ENCODE peak calls at places on chromosomes 7 and 10, in five cellular contexts. R is SK-N-SH, G is GM23248, S is fibroblast of lung, V is HCT116. J is an unnamed sample.

GRCh38 chr7:155441856-155442255 is 16.1 kb upstream of the EN2 start:
- DNase-seq in G (no peak), R (no peak), V (no peak), S (no peak), J (no peak)

GRCh38 chr10:16809074-16809718 is 8.0 kb downstream of the RSU1 start:
- DNase-seq in G (peak; percentile 61), R (peak; percentile 54), V (peak; percentile 31), S (peak; percentile 18), J (peak; percentile 71)

GRCh38 chr10:27745719-27746363 is at the start of gene MKX:
- DNase-seq in V (no peak), S (peak; percentile 56), G (peak; percentile 92), R (peak; percentile 31), J (peak; percentile 93)

GRCh38 chr7:151168022-151168786 is 710 bp upstream of the GBX1 start:
- DNase-seq in R (peak; percentile 91), V (no peak), S (no peak), G (peak; percentile 37), J (peak; percentile 78)

GRCh38 chr10:69696073-69696731 is 66.2 kb downstream of the FAM241B start:
- DNase-seq in R (no peak), G (peak; percentile 91), V (peak; percentile 69), S (peak; percentile 91), J (peak; percentile 55)

GRCh38 chr10:45581497-45582385 is 90.8 kb downstream of the ZFAND4 start:
- DNase-seq in V (no peak), R (no peak), G (peak; percentile 18), S (peak; percentile 23), J (no peak)

GRCh38 chr7:123148813-123149212 is 51.0 kb downstream of the SLC13A1 start:
- DNase-seq in G (no peak), V (no peak), R (no peak), S (no peak), J (no peak)

GRCh38 chr7:47744883-47745282 is 163.0 kb upstream of the TNS3 start:
- DNase-seq in S (no peak), R (no peak), V (no peak), G (no peak), J (no peak)

GRCh38 chr10:82890573-82890972 is 1015.6 kb downstream of the NRG3 start:
- DNase-seq in V (no peak), G (no peak), S (no peak), R (no peak), J (no peak)

GRCh38 chr10:117273980-117274379 is 33.1 kb downstream of the SLC18A2 start:
- DNase-seq in G (no peak), V (no peak), S (no peak), R (no peak), J (no peak)

GRCh38 chr10:117274509-117274908 is 33.6 kb downstream of the SLC18A2 start:
- DNase-seq in R (no peak), V (no peak), G (no peak), S (no peak), J (no peak)

GRCh38 chr10:117272195-117273076 is 31.5 kb downstream of the SLC18A2 start:
- DNase-seq in G (no peak), R (peak; percentile 36), V (no peak), S (no peak), J (no peak)

GRCh38 chr10:117268907-117269306 is 28.0 kb downstream of the SLC18A2 start:
- DNase-seq in R (no peak), G (no peak), V (no peak), S (no peak), J (no peak)

DNA sequence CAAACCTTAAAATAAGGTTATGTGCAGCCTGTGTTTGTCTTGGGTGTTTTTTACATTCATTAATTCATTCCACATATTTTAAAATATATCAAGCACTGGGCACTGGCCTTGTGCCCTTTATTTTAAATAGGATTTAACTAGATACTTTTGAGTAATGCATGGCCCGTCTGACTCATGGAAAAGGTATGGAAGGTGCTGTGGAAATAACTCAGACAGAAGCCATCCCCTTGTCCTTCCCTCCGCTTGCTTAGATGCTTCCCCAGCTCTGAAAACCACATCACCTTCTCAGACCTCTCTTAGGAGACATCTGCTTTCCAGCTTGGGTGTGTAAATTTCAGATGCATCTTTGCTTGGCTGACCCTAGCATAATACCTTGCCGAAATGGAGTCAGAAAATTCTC is 30.5 kb downstream of the SLC18A2 start:
- DNase-seq in S (peak; percentile 36), G (peak; percentile 43), R (no peak), V (peak; percentile 26), J (no peak)
- H3K4me2 ChIP-seq in S (no peak overlapping the region), G (no peak overlapping the region), R (no peak overlapping the region), V (peak overlapping the region; percentile 52), J (no peak overlapping the region)

DNA sequence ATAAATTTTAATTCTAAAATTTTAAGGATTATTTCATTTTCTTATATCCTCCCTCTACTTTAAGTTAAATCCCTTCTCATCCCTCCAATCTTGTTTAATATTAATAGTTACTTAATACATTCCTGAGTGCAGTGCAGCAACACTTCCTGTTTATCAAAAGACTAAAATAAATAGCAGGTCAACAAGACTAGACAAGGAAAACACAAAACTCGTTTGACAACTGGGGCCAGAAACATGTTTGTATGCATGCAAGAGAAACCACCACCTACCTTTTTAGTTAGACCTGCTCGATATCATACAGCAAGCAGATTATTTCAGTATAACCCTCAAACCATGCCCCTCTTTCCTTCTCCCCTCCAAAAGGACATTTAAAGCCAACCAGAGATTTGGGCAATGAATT is 95.8 kb downstream of the PARD3 start:
- DNase-seq in S (no peak), R (no peak), V (no peak), G (no peak), J (no peak)
- H3K4me1 ChIP-seq in S (peaks cover 3% of the 10 kb centered on the region), R (peaks cover 17% of the 10 kb centered on the region), V (peaks cover 44% of the 10 kb centered on the region), G (peaks cover 20% of the 10 kb centered on the region), J (no peaks in the 10 kb centered on the region)

GRCh38 chr7:44847509-44847919 is 373 bp downstream of the H2AZ2 start:
- DNase-seq in G (peak; percentile 93), S (peak; percentile 88), V (peak; percentile 51), R (peak; percentile 94), J (peak; percentile 94)

GRCh38 chr7:44845476-44845875 is 2.4 kb downstream of the H2AZ2 start:
- DNase-seq in S (no peak), R (no peak), G (peak; percentile 13), V (no peak), J (no peak)

GRCh38 chr7:44849277-44850210 is 1.7 kb upstream of the H2AZ2 start:
- DNase-seq in R (no peak), V (no peak), S (peak; percentile 86), G (peak; percentile 47), J (no peak)

GRCh38 chr7:44847920-44848634 is at the start of gene H2AZ2:
- DNase-seq in R (peak; percentile 99), G (peak; percentile 100), S (peak; percentile 100), V (peak; percentile 99), J (peak; percentile 100)

GRCh38 chr7:44846816-44847508 is 925 bp downstream of the H2AZ2 start:
- DNase-seq in G (no peak), R (no peak), V (no peak), S (no peak), J (no peak)
- H2AFZ ChIP-seq in G (peak overlapping the region; percentile 88), R (peak overlapping the region; percentile 63), V (no peak overlapping the region), S (peak overlapping the region; percentile 78), J (peak overlapping the region; percentile 4)

GRCh38 chr7:46080595-46081159 is 159.6 kb upstream of the IGFBP3 start:
- DNase-seq in S (no peak), G (peak; percentile 62), V (no peak), R (no peak), J (no peak)
- H3K4me2 ChIP-seq in S (no peak overlapping the region), G (peak overlapping the region; percentile 25), V (no peak overlapping the region), R (no peak overlapping the region), J (no peak overlapping the region)

DNA sequence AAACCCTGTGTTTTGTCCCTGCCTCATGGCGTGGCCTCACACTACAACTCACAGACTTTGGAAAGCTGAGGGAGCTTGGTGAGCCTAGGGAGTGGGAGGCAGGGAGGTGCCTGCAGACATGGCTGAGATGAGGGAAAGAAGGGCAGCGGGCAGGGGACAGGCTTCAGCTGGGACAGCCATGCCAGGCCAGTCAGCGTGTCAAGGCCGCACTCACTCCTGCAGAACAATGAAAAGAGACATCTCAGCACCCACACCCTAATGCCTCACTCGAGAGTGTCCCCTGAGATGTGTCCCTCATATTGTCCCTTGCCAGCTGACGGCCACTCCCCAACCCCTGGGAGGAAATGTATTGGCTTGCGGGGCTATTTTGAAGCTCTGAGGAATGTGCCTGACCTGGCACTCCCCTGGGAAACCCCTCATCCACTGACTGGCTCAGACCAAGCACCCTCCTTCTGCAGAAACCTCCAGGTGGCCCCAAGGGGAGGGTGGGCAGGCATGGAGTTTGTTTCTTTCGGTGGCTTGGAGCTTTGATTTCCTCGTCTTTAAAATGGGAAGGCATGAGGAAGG is 31.6 kb downstream of the SH3PXD2A start:
- DNase-seq in G (no peak), S (no peak), R (no peak), V (no peak), J (no peak)
- H3K4me1 ChIP-seq in G (no peaks in the 10 kb centered on the region), S (peaks cover 12% of the 10 kb centered on the region), R (peaks cover 32% of the 10 kb centered on the region), V (peaks cover 3% of the 10 kb centered on the region), J (peaks cover 45% of the 10 kb centered on the region)

GRCh38 chr10:100340948-100341847 is 5.8 kb upstream of the SCD start:
- DNase-seq in S (no peak), V (no peak), G (no peak), R (no peak), J (peak; percentile 41)
- H2AFZ ChIP-seq in S (peak overlapping the region; percentile 16), V (no peak overlapping the region), G (no peak overlapping the region), R (no peak overlapping the region), J (peak overlapping the region; percentile 87)

DNA sequence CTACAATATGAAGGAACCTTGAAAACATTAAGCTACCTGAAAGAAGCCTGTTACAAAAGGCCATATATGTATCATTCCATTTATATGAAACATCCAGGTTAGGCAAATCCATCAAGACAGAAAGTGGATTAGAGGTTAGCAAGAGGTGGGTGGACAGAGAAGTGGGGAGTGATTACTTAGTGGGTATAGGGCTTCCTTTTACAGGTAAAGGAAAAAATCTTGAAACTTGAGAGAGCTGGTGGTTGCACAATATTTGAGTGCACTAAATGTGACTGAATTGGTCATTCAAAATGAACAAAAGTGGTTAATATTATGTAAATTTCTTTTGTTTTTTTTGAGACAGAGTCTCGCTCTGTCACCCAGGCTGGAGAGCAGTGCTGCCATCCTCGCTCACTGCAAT is 119.4 kb upstream of the KIF5B start:
- DNase-seq in V (no peak), R (no peak), S (no peak), G (no peak), J (no peak)
- H3K4me2 ChIP-seq in V (no peak overlapping the region), R (no peak overlapping the region), S (no peak overlapping the region), G (no peak overlapping the region), J (no peak overlapping the region)

GRCh38 chr10:71717756-71718065 is 1.9 kb downstream of the C10orf105 start:
- DNase-seq in G (no peak), V (no peak), R (no peak), S (no peak), J (no peak)
- H3K4me1 ChIP-seq in G (peaks cover 21% of the 10 kb centered on the region), V (no peaks in the 10 kb centered on the region), R (no peaks in the 10 kb centered on the region), S (peaks cover 16% of the 10 kb centered on the region), J (peaks cover 33% of the 10 kb centered on the region)

GRCh38 chr7:31663072-31663471 is 23.9 kb upstream of the PPP1R17 start:
- DNase-seq in S (no peak), V (no peak), R (no peak), G (no peak), J (peak; percentile 53)
- H2AFZ ChIP-seq in S (no peak overlapping the region), V (no peak overlapping the region), R (no peak overlapping the region), G (no peak overlapping the region), J (no peak overlapping the region)

DNA sequence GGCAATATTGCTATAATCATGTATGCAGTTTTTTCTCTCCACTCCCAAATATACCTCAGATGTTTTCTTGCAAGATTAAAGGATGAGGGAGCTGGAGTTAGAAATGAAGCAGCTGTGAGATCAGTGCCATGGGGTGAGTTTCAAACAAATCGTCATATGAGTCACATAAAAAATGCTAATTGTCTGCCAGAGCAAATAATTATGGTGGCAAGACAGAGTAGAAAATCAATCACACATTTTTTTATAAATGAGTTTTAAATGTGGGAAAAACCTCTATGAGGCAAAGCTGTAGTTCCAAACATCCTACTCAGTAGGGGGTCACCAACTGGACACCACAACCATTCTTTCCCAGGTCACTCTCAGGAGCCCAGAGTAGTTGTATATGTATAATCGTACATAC is 55.3 kb downstream of the CH25H start:
- DNase-seq in G (peak; percentile 78), S (peak; percentile 93), V (no peak), R (no peak), J (no peak)
- H3K4me2 ChIP-seq in G (peak overlapping the region; percentile 71), S (peak overlapping the region; percentile 0), V (no peak overlapping the region), R (no peak overlapping the region), J (no peak overlapping the region)